ENCODE peak calls at places on chromosomes 6 and 20, in ten cellular contexts. A is dorsolateral prefrontal cortex; F is ovary; S is naive thymus-derived CD4-positive, alpha-beta T cell; N is AG04450; H is epithelial cell of proximal tubule; J is AG09309; M is pancreas; U is lung; O is mucosa of descending colon. Q is an unnamed sample.

GRCh38 chr6:485655-486054 is 94.1 kb downstream of the IRF4 start:
- DNase-seq in A (no peak), F (no peak), S (no peak), N (no peak), H (no peak), J (no peak), M (no peak), U (no peak), O (no peak), Q (no peak)

GRCh38 chr20:32040142-32040953 is 11.7 kb upstream of the HCK start:
- DNase-seq in A (no peak), F (no peak), S (no peak), N (no peak), H (no peak), J (no peak), M (no peak), U (peak), O (no peak), Q (no peak)

GRCh38 chr6:134878136-134878535 is 71.8 kb downstream of the ALDH8A1 start:
- DNase-seq in A (no peak), F (no peak), S (no peak), N (no peak), H (no peak), J (no peak), M (no peak), U (no peak), O (no peak), Q (no peak)

GRCh38 chr20:45861157-45862075 is 4.0 kb downstream of the ZSWIM3 start:
- DNase-seq in A (no peak), F (no peak), S (no peak), N (no peak), H (no peak), J (no peak), M (no peak), U (no peak), O (peak), Q (no peak)

GRCh38 chr6:129889580-129889979 is 28.5 kb upstream of the TMEM244 start:
- DNase-seq in A (no peak), F (no peak), S (no peak), N (peak), H (no peak), J (peak), M (no peak), U (no peak), O (no peak), Q (no peak)

GRCh38 chr6:5950448-5950847 is 56.3 kb downstream of the NRN1 start:
- DNase-seq in A (no peak), F (no peak), S (peak), N (no peak), H (no peak), J (no peak), M (no peak), U (no peak), O (no peak), Q (no peak)

GRCh38 chr20:46230811-46231282 is 77.5 kb downstream of the CDH22 start:
- DNase-seq in A (no peak), F (no peak), S (no peak), N (no peak), H (no peak), J (no peak), M (no peak), U (no peak), O (peak), Q (no peak)

GRCh38 chr6:151101811-151102694 is 137.7 kb upstream of the AKAP12 start:
- DNase-seq in A (no peak), F (no peak), S (no peak), N (no peak), H (no peak), J (no peak), M (no peak), U (no peak), O (no peak), Q (no peak)

GRCh38 chr6:11111769-11112437 is 378 bp upstream of the ERVFRD-1 start:
- DNase-seq in A (no peak), F (no peak), S (no peak), N (no peak), H (no peak), J (no peak), M (no peak), U (no peak), O (no peak), Q (no peak)

GRCh38 chr6:35359744-35360348 is 17.5 kb downstream of the PPARD start:
- DNase-seq in A (no peak), F (peak), S (no peak), N (no peak), H (peak), J (peak), M (no peak), U (no peak), O (no peak), Q (no peak)

GRCh38 chr6:152309006-152309405 is 328.2 kb downstream of the SYNE1 start:
- DNase-seq in A (no peak), F (no peak), S (no peak), N (no peak), H (no peak), J (no peak), M (no peak), U (no peak), O (no peak), Q (no peak)

GRCh38 chr20:38202982-38203293 is 37.9 kb upstream of the TGM2 start:
- DNase-seq in A (no peak), F (no peak), S (no peak), N (no peak), H (no peak), J (no peak), M (no peak), U (no peak), O (no peak), Q (no peak)

GRCh38 chr6:128725271-128726233 is 157.4 kb upstream of the LAMA2 start:
- DNase-seq in A (no peak), F (peak), S (no peak), N (no peak), H (no peak), J (peak), M (no peak), U (no peak), O (peak), Q (no peak)

GRCh38 chr6:39417440-39417839 is 94.9 kb upstream of the KCNK16 start:
- DNase-seq in A (no peak), F (no peak), S (no peak), N (no peak), H (no peak), J (no peak), M (no peak), U (no peak), O (no peak), Q (no peak)

GRCh38 chr6:39421383-39422225 is 99.1 kb upstream of the KCNK16 start:
- DNase-seq in A (no peak), F (no peak), S (no peak), N (no peak), H (no peak), J (no peak), M (no peak), U (no peak), O (no peak), Q (no peak)

GRCh38 chr6:39420300-39421265 is 98.1 kb upstream of the KCNK16 start:
- DNase-seq in A (no peak), F (no peak), S (no peak), N (no peak), H (no peak), J (no peak), M (no peak), U (peak), O (peak), Q (no peak)

GRCh38 chr6:39422273-39422672 is 99.8 kb upstream of the KCNK16 start:
- DNase-seq in A (no peak), F (no peak), S (no peak), N (no peak), H (no peak), J (no peak), M (no peak), U (no peak), O (peak), Q (no peak)

DNA sequence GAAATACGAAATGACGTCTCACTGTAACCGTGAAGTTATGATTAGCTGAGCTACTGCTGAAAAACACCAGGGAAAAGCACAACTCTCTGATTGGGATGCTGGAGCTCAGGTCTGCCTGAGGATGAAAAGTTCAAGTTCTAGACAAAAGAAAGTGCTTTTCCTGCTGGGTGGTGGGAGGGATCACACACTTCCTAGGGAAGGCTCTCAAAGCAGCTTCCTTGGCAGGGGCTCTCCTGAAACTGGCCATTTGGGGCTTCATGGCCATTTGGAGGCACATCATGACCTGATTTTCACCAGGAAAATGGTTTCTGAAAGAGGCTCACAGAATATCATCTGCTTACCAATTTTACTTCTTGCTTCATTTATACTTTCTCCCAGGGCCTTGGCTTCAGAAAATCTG is 97.1 kb upstream of the KCNK16 start:
- DNase-seq in A (no peak), F (no peak), S (no peak), N (no peak), H (no peak), J (no peak), M (no peak), U (peak), O (no peak), Q (no peak)
- H3K4me3 ChIP-seq in A (no peak), F (no peak), S (no peak), N (no peak), H (no peak), J (no peak), M (no peak), U (no peak), O (no peak), Q (no peak)

DNA sequence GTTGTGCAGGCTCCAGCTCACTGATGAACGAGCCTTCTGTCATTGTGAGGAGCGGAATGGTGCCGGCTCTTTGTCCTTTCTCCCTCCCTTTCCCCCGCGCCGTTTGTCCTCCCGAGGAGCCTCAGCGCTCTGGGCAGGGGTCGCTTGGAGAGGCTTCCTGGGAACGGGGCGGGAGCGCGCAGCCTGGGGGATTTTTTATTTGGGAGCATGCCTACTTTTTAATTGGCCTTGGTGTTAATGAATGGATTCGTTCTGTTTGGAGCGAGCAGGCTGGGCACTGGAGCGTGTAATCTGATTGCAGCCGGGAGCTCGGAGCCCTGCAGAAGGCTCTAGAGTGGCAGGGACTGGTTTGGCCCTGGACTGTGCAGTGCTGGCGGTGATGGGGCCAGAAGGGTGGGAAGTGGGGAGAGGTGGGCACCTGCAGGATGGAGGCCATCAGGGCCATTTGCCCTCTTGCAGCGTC is 118.8 kb downstream of the CDH4 start:
- DNase-seq in A (no peak), F (no peak), S (no peak), N (no peak), H (no peak), J (no peak), M (no peak), U (no peak), O (no peak), Q (no peak)
- H3K4me3 ChIP-seq in A (no peak), F (no peak), S (no peak), N (no peak), H (peak), J (no peak), M (no peak), U (no peak), O (no peak), Q (no peak)

DNA sequence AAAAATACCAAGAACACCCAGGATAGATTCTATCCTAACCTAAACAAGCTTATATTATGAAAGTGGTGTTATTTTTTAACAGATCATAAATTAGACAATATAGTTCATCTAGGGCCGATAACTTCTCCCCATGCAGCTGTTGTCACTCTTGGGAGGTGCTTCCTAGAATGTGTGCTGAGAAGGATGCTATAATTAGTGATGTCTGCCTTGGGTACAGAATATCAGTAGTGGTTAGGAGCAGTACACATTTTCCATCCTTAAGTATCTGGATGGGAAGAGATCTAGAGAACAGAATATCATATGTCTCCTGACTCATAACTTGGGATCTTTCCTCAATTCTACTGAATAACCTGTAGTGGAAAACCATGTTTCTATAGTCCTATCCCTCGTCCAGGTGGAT is 214.5 kb downstream of the BCKDHB start:
- DNase-seq in A (no peak), F (no peak), S (no peak), N (no peak), H (no peak), J (no peak), M (no peak), U (no peak), O (no peak), Q (no peak)
- H3K4me3 ChIP-seq in A (no peak), F (no peak), S (no peak), N (no peak), H (no peak), J (no peak), M (no peak), U (no peak), O (no peak), Q (no peak)

DNA sequence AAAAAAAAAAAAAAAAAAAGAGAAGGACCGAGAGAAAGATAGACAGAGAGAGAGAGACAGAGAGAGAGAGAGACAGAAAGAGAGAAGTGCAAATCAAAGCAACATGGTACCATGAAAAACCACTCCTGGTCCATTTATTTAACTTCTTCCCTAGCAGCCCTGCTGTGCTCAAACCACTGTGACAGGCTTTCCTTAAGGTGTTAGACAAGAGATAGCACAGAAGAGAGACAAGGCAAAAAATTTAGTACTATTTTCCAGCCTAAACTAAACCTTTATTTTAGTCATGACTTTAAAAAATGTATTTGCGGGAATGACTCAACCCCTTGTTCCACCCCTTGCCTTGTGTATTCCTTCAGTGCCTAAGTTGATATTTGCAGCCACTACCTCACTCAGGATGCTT is 437 bp downstream of the RIPOR2 start:
- DNase-seq in A (no peak), F (no peak), S (no peak), N (no peak), H (no peak), J (no peak), M (no peak), U (no peak), O (no peak), Q (no peak)
- H3K4me3 ChIP-seq in A (no peak), F (no peak), S (peak), N (no peak), H (no peak), J (no peak), M (no peak), U (no peak), O (no peak), Q (peak)

DNA sequence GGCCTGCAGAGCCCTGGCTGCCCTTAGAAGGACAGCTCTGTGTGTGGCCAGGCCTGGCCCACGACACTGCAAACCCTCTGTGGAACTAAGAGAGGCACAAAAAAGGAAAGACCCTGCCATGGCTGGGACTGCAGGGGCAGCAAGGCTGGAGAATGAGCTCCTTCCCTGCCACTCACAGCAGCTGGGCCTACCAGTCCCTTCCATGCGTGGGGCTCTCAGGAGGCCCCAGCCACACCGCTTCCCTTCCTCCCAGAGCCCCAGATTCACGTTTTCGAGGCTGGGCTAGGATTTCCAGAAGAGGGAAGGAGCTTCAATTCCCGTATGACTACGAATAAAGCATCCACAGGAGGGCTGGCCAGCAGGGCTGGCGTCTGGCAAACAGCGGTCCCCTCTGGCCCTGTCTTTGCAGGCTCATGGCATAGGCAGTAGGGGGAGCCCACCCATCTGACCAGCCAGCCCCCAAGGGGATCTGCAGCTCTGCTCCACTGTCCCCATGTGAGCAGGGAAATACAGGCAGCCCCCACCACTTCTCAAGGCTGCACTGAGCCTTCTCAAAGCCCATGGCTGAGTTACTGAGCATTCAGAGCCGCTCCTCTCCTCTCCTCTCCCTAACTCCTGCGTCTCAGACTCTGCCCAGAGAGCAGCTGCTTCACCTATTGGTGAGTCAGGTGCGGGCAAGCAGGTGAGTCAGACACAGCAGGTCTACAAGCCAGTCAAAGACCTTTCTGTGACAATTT is 53.1 kb downstream of the NINL start:
- DNase-seq in A (no peak), F (no peak), S (no peak), N (no peak), H (no peak), J (no peak), M (no peak), U (no peak), O (no peak), Q (no peak)
- H3K4me3 ChIP-seq in A (no peak), F (no peak), S (no peak), N (no peak), H (no peak), J (no peak), M (no peak), U (no peak), O (no peak), Q (no peak)

GRCh38 chr6:22271044-22271443 is 25.8 kb downstream of the PRL start:
- DNase-seq in A (no peak), F (no peak), S (no peak), N (no peak), H (no peak), J (no peak), M (no peak), U (no peak), O (no peak), Q (peak)
- H3K4me3 ChIP-seq in A (no peak), F (no peak), S (no peak), N (no peak), H (no peak), J (no peak), M (no peak), U (no peak), O (no peak), Q (no peak)

DNA sequence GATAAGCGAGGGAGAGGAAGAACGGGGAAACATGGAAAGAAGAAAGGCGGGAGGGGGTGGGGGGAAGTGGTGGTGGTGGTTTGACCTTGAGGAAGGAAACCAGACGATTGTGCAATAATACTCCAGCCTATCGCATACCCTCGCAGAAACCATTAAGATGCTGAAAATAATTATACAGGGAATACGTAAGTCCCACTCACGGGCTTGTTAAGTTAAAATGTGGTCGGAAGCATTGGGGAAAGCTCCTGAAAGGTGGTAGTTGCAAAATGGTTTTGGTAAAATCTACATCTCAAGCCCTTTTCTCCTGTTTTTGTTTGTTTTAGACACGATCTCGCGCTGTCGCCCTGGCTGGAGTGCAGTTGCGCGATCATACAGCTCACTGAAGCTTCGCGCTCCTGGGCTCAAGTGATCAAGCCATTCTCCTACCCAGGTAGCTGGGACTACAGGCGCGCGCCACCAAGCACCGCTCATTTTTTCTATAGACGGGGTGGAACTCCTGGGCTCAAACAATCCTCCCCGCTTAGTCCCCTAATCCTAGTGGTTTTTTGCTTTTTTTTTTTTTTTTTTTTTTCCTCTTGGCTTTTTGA is 128.9 kb upstream of the ZNF184 start:
- DNase-seq in A (no peak), F (no peak), S (no peak), N (no peak), H (no peak), J (no peak), M (no peak), U (no peak), O (no peak), Q (no peak)
- H3K4me3 ChIP-seq in A (no peak), F (no peak), S (peak), N (no peak), H (no peak), J (no peak), M (no peak), U (no peak), O (no peak), Q (no peak)

Q was measured in GM12864.